ENCODE peak calls at places on chromosomes 6 and 20, in seven cellular contexts. W, I, G, O, J, Y and K are unnamed samples.
A peak's percentile ranks its signal among the peaks of the same experiment; 100 is the strongest.

GRCh38 chr6:142570221-142570671 is 268.4 kb downstream of the ADGRG6 start:
- DNase-seq in O (peak; percentile 40), I (no peak), J (no peak), G (no peak), W (no peak), Y (peak; percentile 75), K (no peak)

GRCh38 chr20:45951474-45951873 is 17.0 kb downstream of the PCIF1 start:
- DNase-seq in I (no peak), Y (no peak), O (no peak), W (no peak), J (no peak), G (peak; percentile 35), K (no peak)

GRCh38 chr6:165925474-165926156 is 242.0 kb downstream of the TBXT start:
- DNase-seq in G (no peak), O (no peak), I (no peak), J (no peak), W (no peak), Y (no peak), K (no peak)

GRCh38 chr20:32356935-32357868 is 929 bp upstream of the ASXL1 start:
- DNase-seq in W (peak; percentile 43), O (peak; percentile 45), I (peak; percentile 35), Y (peak; percentile 76), G (no peak), J (peak; percentile 26), K (peak; percentile 51)

GRCh38 chr6:139625998-139626975 is 251.8 kb upstream of the CITED2 start:
- DNase-seq in Y (no peak), G (no peak), W (no peak), O (peak; percentile 54), J (peak; percentile 15), I (no peak), K (peak; percentile 14)

GRCh38 chr6:13985663-13986325 is 61.0 kb downstream of the RNF182 start:
- DNase-seq in Y (no peak), I (no peak), G (no peak), O (no peak), W (no peak), J (no peak), K (no peak)

GRCh38 chr6:133254552-133255228 is 13.5 kb downstream of the EYA4 start:
- DNase-seq in W (no peak), G (peak; percentile 15), I (no peak), O (peak; percentile 17), J (no peak), Y (no peak), K (no peak)

GRCh38 chr20:25467441-25467840 is 60.0 kb downstream of the GINS1 start:
- DNase-seq in O (no peak), W (no peak), Y (no peak), I (no peak), J (peak; percentile 21), G (no peak), K (no peak)

GRCh38 chr20:16692442-16692841 is 37.4 kb upstream of the SNRPB2 start:
- DNase-seq in O (no peak), Y (no peak), I (no peak), W (no peak), G (peak; percentile 67), J (no peak), K (no peak)

GRCh38 chr20:51725584-51726176 is 42.5 kb downstream of the ATP9A start:
- DNase-seq in O (no peak), Y (no peak), G (no peak), J (no peak), W (no peak), I (no peak), K (no peak)

GRCh38 chr6:131023834-131024504 is 39.1 kb downstream of the EPB41L2 start:
- DNase-seq in G (no peak), I (no peak), W (peak; percentile 37), Y (peak; percentile 71), J (no peak), O (peak; percentile 76), K (no peak)

GRCh38 chr6:98657764-98658163 is 176.6 kb upstream of the POU3F2 start:
- DNase-seq in G (no peak), Y (peak; percentile 43), W (no peak), I (no peak), J (peak; percentile 1), O (peak; percentile 64), K (peak; percentile 83)

GRCh38 chr6:168968801-168969200 is 284.8 kb downstream of the THBS2 start:
- DNase-seq in G (no peak), I (no peak), J (no peak), W (no peak), Y (no peak), O (no peak), K (no peak)

GRCh38 chr6:158422629-158423238 is 110.5 kb downstream of the TULP4 start:
- DNase-seq in G (no peak), Y (no peak), I (no peak), O (no peak), J (no peak), W (no peak), K (peak; percentile 65)

GRCh38 chr6:111087106-111087835 is at the start of gene SLC16A10:
- DNase-seq in W (peak; percentile 70), J (peak; percentile 96), O (no peak), G (peak; percentile 85), Y (peak; percentile 57), I (peak; percentile 86), K (peak; percentile 89)

GRCh38 chr6:107823047-107823557 is 1.0 kb downstream of the SCML4 start:
- DNase-seq in Y (no peak), W (no peak), G (no peak), I (no peak), J (no peak), O (no peak), K (no peak)

GRCh38 chr6:154448448-154449096 is 61.9 kb downstream of the CNKSR3 start:
- DNase-seq in I (no peak), W (peak; percentile 39), G (peak; percentile 79), O (no peak), J (peak; percentile 28), Y (peak; percentile 88), K (peak; percentile 43)

GRCh38 chr6:42493914-42494539 is 42.3 kb upstream of the TRERF1 start:
- DNase-seq in W (no peak), G (no peak), Y (no peak), I (no peak), J (no peak), O (no peak), K (peak; percentile 16)

GRCh38 chr20:44772636-44773035 is 27.0 kb downstream of the KCNK15 start:
- DNase-seq in G (no peak), J (peak; percentile 18), W (no peak), I (no peak), O (peak; percentile 16), Y (no peak), K (no peak)

GRCh38 chr6:105675715-105676397 is 273.0 kb upstream of the PREP start:
- DNase-seq in O (peak; percentile 60), G (no peak), W (no peak), I (no peak), Y (peak; percentile 90), J (peak; percentile 14), K (no peak)

GRCh38 chr6:90643366-90643765 is 56.5 kb upstream of the MAP3K7 start:
- DNase-seq in W (no peak), J (no peak), Y (no peak), I (no peak), O (no peak), G (no peak), K (no peak)

GRCh38 chr6:166253277-166254229 is 54.6 kb downstream of the PRR18 start:
- DNase-seq in Y (no peak), J (peak; percentile 79), O (no peak), W (no peak), G (peak; percentile 34), I (peak; percentile 54), K (peak; percentile 59)

GRCh38 chr6:81844686-81845085 is 92.2 kb upstream of the TENT5A start:
- DNase-seq in W (no peak), O (no peak), I (no peak), G (no peak), J (no peak), Y (no peak), K (no peak)

GRCh38 chr6:132456700-132457143 is 55.4 kb upstream of the MOXD1 start:
- DNase-seq in G (no peak), I (peak; percentile 74), W (peak; percentile 27), O (no peak), J (no peak), Y (no peak), K (no peak)

GRCh38 chr6:130008236-130008873 is 10.0 kb upstream of the L3MBTL3 start:
- DNase-seq in O (no peak), W (no peak), J (no peak), Y (no peak), I (no peak), G (no peak), K (no peak)

GRCh38 chr20:41717464-41717863 is 99.3 kb upstream of the CHD6 start:
- DNase-seq in G (peak; percentile 98), O (peak; percentile 30), J (no peak), I (no peak), Y (no peak), W (no peak), K (no peak)

GRCh38 chr6:146543940-146544661 is 468 bp downstream of the RAB32 start:
- DNase-seq in G (no peak), W (peak; percentile 64), O (peak; percentile 51), J (peak; percentile 36), I (no peak), Y (peak; percentile 53), K (peak; percentile 60)

GRCh38 chr20:7327815-7328214 is 560.3 kb downstream of the BMP2 start:
- DNase-seq in J (no peak), G (no peak), W (no peak), Y (no peak), I (no peak), O (no peak), K (no peak)

GRCh38 chr6:6890400-6890858 is 217.3 kb upstream of the RREB1 start:
- DNase-seq in I (peak; percentile 76), O (no peak), W (peak; percentile 68), J (peak; percentile 66), Y (no peak), G (no peak), K (peak; percentile 70)

GRCh38 chr6:3759656-3760245 is 8.2 kb upstream of the PXDC1 start:
- DNase-seq in G (no peak), J (no peak), W (no peak), O (no peak), Y (peak; percentile 87), I (no peak), K (no peak)

GRCh38 chr6:116165596-116165995 is 39.7 kb upstream of the COL10A1 start:
- DNase-seq in G (no peak), Y (no peak), J (no peak), O (no peak), I (no peak), W (no peak), K (no peak)

GRCh38 chr6:158698876-158699440 is 49.1 kb downstream of the SYTL3 start:
- DNase-seq in Y (peak; percentile 20), O (no peak), G (no peak), J (no peak), I (no peak), W (no peak), K (no peak)